ENCODE peak calls at places on chromosomes 6 and 20, in six cellular contexts. I, B, Y, Q, P and F are unnamed samples.

GRCh38 chr20:22333885-22334545 is 250.4 kb downstream of the FOXA2 start:
- DNase-seq in P (peak; percentile 24), I (peak; percentile 37), B (peak; percentile 42), Y (peak; percentile 34), Q (peak; percentile 38), F (peak; percentile 59)

GRCh38 chr20:46959081-46959692 is 64.5 kb downstream of the EYA2 start:
- DNase-seq in Q (peak; percentile 22), I (no peak), Y (no peak), B (no peak), P (no peak), F (no peak)

GRCh38 chr20:19964289-19965263 is 52.6 kb upstream of the NAA20 start:
- DNase-seq in Y (peak; percentile 89), I (peak; percentile 67), Q (no peak), P (peak; percentile 24), B (peak; percentile 91), F (peak; percentile 61)

GRCh38 chr20:54629632-54630031 is 154.2 kb downstream of the DOK5 start:
- DNase-seq in Y (no peak), Q (no peak), P (no peak), I (no peak), B (no peak), F (no peak)

GRCh38 chr6:139313229-139313628 is 21.4 kb upstream of the TXLNB start:
- DNase-seq in P (no peak), B (no peak), Q (no peak), Y (no peak), I (no peak), F (no peak)

GRCh38 chr20:19456600-19457390 is 244.4 kb downstream of the SLC24A3 start:
- DNase-seq in I (no peak), Q (no peak), P (no peak), B (no peak), Y (no peak), F (no peak)

GRCh38 chr6:4575724-4576123 is 200.5 kb upstream of the CDYL start:
- DNase-seq in B (no peak), Y (no peak), Q (no peak), I (no peak), P (no peak), F (no peak)

GRCh38 chr6:133288662-133289061 is 47.5 kb downstream of the EYA4 start:
- DNase-seq in Y (no peak), P (no peak), B (no peak), Q (no peak), I (no peak), F (no peak)

GRCh38 chr6:73079978-73080377 is 145.3 kb downstream of the KHDC1L start:
- DNase-seq in Q (no peak), B (no peak), P (no peak), Y (no peak), I (no peak), F (no peak)

GRCh38 chr6:133995758-133996157 is 42.7 kb downstream of the TBPL1 start:
- DNase-seq in P (no peak), Y (no peak), I (no peak), B (no peak), Q (no peak), F (no peak)

DNA sequence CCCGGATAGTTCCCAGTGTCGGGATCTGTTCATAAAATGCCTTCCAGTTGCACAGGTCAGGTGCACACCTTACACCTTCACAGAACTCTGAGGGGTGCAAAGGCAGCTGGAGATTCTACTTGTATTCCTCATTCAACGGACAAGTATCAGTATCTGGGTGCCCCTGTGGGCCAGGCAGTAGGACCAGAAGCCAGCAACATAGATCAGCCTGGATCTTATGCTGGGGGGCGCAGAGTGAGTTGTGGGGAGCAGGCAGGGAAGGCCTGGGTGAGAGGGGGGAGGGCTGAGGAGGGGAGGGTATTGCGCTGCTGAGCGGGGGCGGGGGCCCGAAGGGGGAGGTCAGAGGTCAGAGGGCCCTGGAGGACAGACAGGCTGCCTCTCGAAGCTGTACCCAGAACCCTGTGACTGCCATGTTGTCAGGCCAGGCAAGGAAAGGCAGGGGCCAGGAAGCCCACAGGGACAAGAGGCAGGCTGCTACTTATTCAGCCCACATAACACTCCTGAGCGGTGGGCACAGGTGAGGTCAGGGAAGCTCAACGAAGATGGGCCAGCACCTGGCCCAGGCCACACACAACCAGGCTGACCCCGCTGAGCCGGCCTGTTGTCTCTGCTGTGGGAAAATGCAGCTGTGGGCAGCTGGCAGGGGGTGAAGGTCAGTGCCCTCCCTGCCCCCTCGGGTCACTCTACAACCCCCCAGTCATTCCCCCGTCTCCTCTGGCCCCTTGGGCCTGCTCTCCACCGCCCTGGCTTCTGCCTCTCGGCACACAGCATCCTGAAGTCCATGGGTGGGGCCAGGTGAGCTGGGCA is 1.1 kb downstream of the OPRL1 start:
- DNase-seq in Q (no peak), B (no peak), Y (no peak), I (no peak), P (no peak), F (no peak)
- H3K4me3 ChIP-seq in Q (no peak overlapping the region), B (no peak overlapping the region), Y (no peak overlapping the region), I (no peak overlapping the region), P (peak overlapping the region; percentile 63), F (no peak overlapping the region)

GRCh38 chr6:21595951-21596378 is 2.4 kb downstream of the SOX4 start:
- DNase-seq in I (no peak), Y (no peak), Q (no peak), B (no peak), P (no peak), F (no peak)
- TF ChIP-seq POLR2A in I (no peak), Y (no peak), Q (no peak), B (no peak), P (no peak), F (no peak)

GRCh38 chr6:156310701-156311100 is 466.5 kb upstream of the ARID1B start:
- DNase-seq in I (no peak), Y (no peak), P (no peak), Q (no peak), B (no peak), F (peak; percentile 71)

GRCh38 chr6:156313037-156313436 is 464.1 kb upstream of the ARID1B start:
- DNase-seq in Y (no peak), B (no peak), I (no peak), P (no peak), Q (no peak), F (no peak)

GRCh38 chr6:156309017-156309416 is 468.2 kb upstream of the ARID1B start:
- DNase-seq in B (no peak), Y (no peak), P (no peak), Q (no peak), I (no peak), F (no peak)

DNA sequence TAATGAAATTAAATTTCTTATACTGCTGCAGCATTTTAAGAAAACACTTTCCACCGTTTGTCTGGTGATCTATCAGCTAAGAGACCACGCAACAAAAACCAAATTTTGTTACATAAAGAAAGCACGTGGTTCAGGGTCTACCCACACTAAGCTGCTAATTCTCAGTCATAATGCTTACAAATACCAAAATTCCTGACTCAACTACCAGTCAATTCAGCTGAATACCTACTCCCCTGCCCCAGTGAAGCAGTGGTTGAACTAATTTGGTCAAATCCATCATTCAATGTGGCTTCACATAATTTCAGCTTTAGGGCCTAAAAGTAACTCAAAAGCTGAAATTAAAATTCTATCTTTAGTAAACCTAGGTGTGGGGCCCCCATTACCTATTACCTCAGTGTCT is 468.6 kb upstream of the ARID1B start:
- DNase-seq in B (no peak), P (no peak), I (no peak), Q (no peak), Y (no peak), F (no peak)
- H3K4me3 ChIP-seq in B (no peak overlapping the region), P (no peak overlapping the region), I (no peak overlapping the region), Q (no peak overlapping the region), Y (no peak overlapping the region), F (no peak overlapping the region)

GRCh38 chr6:7166410-7167293 is 58.9 kb downstream of the RREB1 start:
- DNase-seq in P (no peak), B (no peak), I (no peak), Q (no peak), Y (no peak), F (peak; percentile 36)

GRCh38 chr6:7163661-7164071 is 55.9 kb downstream of the RREB1 start:
- DNase-seq in P (no peak), Y (no peak), Q (no peak), B (no peak), I (no peak), F (peak; percentile 73)

GRCh38 chr6:7165736-7166296 is 58.1 kb downstream of the RREB1 start:
- DNase-seq in Q (no peak), P (no peak), Y (no peak), I (no peak), B (no peak), F (peak; percentile 81)

GRCh38 chr6:7165002-7165735 is 57.4 kb downstream of the RREB1 start:
- DNase-seq in P (no peak), Y (no peak), I (no peak), B (no peak), Q (no peak), F (peak; percentile 34)

GRCh38 chr6:7164536-7165001 is 56.8 kb downstream of the RREB1 start:
- DNase-seq in P (no peak), I (no peak), Q (no peak), B (no peak), Y (no peak), F (peak; percentile 35)
- TF ChIP-seq POLR2A in P (no peak), I (no peak), Q (no peak), B (no peak), Y (no peak), F (no peak)

GRCh38 chr6:136500414-136500813 is 49.8 kb downstream of the MAP7 start:
- DNase-seq in I (no peak), P (no peak), Y (no peak), B (no peak), Q (no peak), F (no peak)

GRCh38 chr6:136503303-136503702 is 46.9 kb downstream of the MAP7 start:
- DNase-seq in I (no peak), P (no peak), B (no peak), Q (no peak), Y (no peak), F (no peak)

GRCh38 chr6:136501081-136501480 is 49.1 kb downstream of the MAP7 start:
- DNase-seq in B (no peak), I (no peak), Q (no peak), Y (no peak), P (no peak), F (no peak)

GRCh38 chr6:136501514-136501913 is 48.7 kb downstream of the MAP7 start:
- DNase-seq in P (no peak), B (no peak), Q (no peak), Y (no peak), I (no peak), F (no peak)

GRCh38 chr6:136502791-136503190 is 47.4 kb downstream of the MAP7 start:
- DNase-seq in Q (no peak), B (no peak), I (no peak), Y (no peak), P (no peak), F (no peak)
- H3K4me3 ChIP-seq in Q (no peak overlapping the region), B (no peak overlapping the region), I (no peak overlapping the region), Y (no peak overlapping the region), P (no peak overlapping the region), F (no peak overlapping the region)

GRCh38 chr20:62970307-62971210 is 18.1 kb downstream of the SLC17A9 start:
- DNase-seq in Q (no peak), I (no peak), P (no peak), Y (no peak), B (no peak), F (no peak)
- TF ChIP-seq POLR2A in Q (no peak), I (no peak), P (no peak), Y (no peak), B (no peak), F (no peak)